ENCODE peak calls at places on chromosomes 16 and 17, in seven cellular contexts. U is K562, C is GM12878, F is HepG2, G is GM12892, E is SK-N-SH, Y is H1. K is an unnamed sample.

GRCh38 chr17:1716912-1717695 is 6.9 kb upstream of the TLCD2 start:
- DNase-seq in Y (peak), C (peak), U (peak), F (peak), G (peak), E (peak), K (peak)

GRCh38 chr17:81049372-81049911 is 14.5 kb downstream of the BAIAP2 start:
- DNase-seq in C (peak), F (no peak), G (no peak), Y (no peak), U (no peak), E (no peak), K (peak)

GRCh38 chr17:35748323-35748960 is 4.6 kb downstream of the GAS2L2 start:
- DNase-seq in G (no peak), F (no peak), Y (no peak), U (no peak), C (no peak), E (peak), K (no peak)

GRCh38 chr17:68089881-68090280 is 54.3 kb downstream of the KPNA2 start:
- DNase-seq in E (no peak), U (no peak), Y (no peak), F (peak), G (no peak), C (no peak), K (no peak)

GRCh38 chr17:14330492-14330920 is 29.6 kb downstream of the HS3ST3B1 start:
- DNase-seq in E (no peak), C (no peak), F (peak), Y (no peak), G (no peak), U (no peak), K (no peak)

GRCh38 chr17:43020789-43021738 is 1.1 kb downstream of the VAT1 start:
- DNase-seq in G (peak), Y (no peak), C (no peak), U (peak), F (peak), E (peak), K (no peak)

GRCh38 chr17:39116224-39116623 is 35.2 kb downstream of the PLXDC1 start:
- DNase-seq in C (no peak), Y (no peak), F (no peak), G (no peak), U (no peak), E (no peak), K (no peak)

GRCh38 chr17:78284146-78284545 is 52.7 kb downstream of the TMEM235 start:
- DNase-seq in U (no peak), E (no peak), C (no peak), F (no peak), G (no peak), Y (no peak), K (no peak)

GRCh38 chr16:23496826-23497542 is 13.3 kb downstream of the GGA2 start:
- DNase-seq in Y (no peak), U (no peak), C (no peak), F (no peak), G (no peak), E (no peak), K (no peak)

GRCh38 chr17:20074001-20074400 is 64.8 kb downstream of the SPECC1 start:
- DNase-seq in Y (no peak), E (no peak), U (no peak), F (no peak), C (no peak), G (no peak), K (no peak)

GRCh38 chr16:1043831-1044514 is 28.6 kb upstream of the SSTR5 start:
- DNase-seq in U (no peak), Y (no peak), G (no peak), F (no peak), C (no peak), E (no peak), K (no peak)

GRCh38 chr17:39679521-39680192 is 8.2 kb downstream of the PGAP3 start:
- DNase-seq in Y (no peak), F (no peak), U (no peak), G (no peak), E (no peak), C (no peak), K (no peak)

GRCh38 chr17:49995055-49995738 is at the start of gene DLX3:
- DNase-seq in U (no peak), E (peak), F (no peak), C (no peak), G (no peak), Y (peak), K (no peak)

GRCh38 chr16:53775821-53776431 is 72.0 kb downstream of the FTO start:
- DNase-seq in Y (no peak), E (no peak), G (no peak), U (no peak), F (peak), C (no peak), K (no peak)

GRCh38 chr16:85673529-85674417 is 15.0 kb downstream of the GINS2 start:
- DNase-seq in G (no peak), F (no peak), Y (no peak), U (no peak), C (no peak), E (peak), K (no peak)

GRCh38 chr17:2223617-2223927 is 80.0 kb downstream of the SMG6 start:
- DNase-seq in Y (no peak), F (peak), E (no peak), G (no peak), C (no peak), U (no peak), K (no peak)

GRCh38 chr17:20142268-20142667 is 133.1 kb downstream of the SPECC1 start:
- DNase-seq in F (no peak), G (no peak), U (no peak), Y (no peak), E (no peak), C (no peak), K (no peak)

GRCh38 chr17:56499799-56500388 is 93.6 kb upstream of the NOG start:
- DNase-seq in C (no peak), E (no peak), Y (no peak), F (peak), U (peak), G (no peak), K (no peak)

GRCh38 chr16:4071686-4072561 is 44.3 kb downstream of the ADCY9 start:
- DNase-seq in Y (no peak), G (no peak), F (no peak), U (no peak), C (no peak), E (no peak), K (no peak)

GRCh38 chr16:50696575-50697420 is 3.4 kb downstream of the NOD2 start:
- DNase-seq in Y (no peak), E (no peak), G (no peak), U (peak), C (peak), F (peak), K (no peak)

GRCh38 chr17:82008941-82009405 is 13.7 kb downstream of the CENPX start:
- DNase-seq in G (no peak), F (no peak), U (no peak), C (no peak), E (no peak), Y (no peak), K (no peak)

GRCh38 chr16:31376705-31377104 is 16.4 kb upstream of the ITGAD start:
- DNase-seq in Y (no peak), E (no peak), F (no peak), G (no peak), U (no peak), C (no peak), K (no peak)

GRCh38 chr17:81405382-81406005 is 10.2 kb downstream of the BAHCC1 start:
- DNase-seq in Y (no peak), C (no peak), F (no peak), E (no peak), G (no peak), U (no peak), K (no peak)

GRCh38 chr17:70525976-70526375 is 356.6 kb downstream of the KCNJ2 start:
- DNase-seq in C (no peak), U (no peak), Y (no peak), E (no peak), F (no peak), G (no peak), K (no peak)

GRCh38 chr16:661184-661821 is 6.6 kb upstream of the RHOT2 start:
- DNase-seq in G (no peak), Y (no peak), E (no peak), F (no peak), U (no peak), C (no peak), K (no peak)

GRCh38 chr17:7136266-7136877 is 21.8 kb upstream of the ASGR2 start:
- DNase-seq in Y (no peak), F (peak), U (peak), E (peak), C (peak), G (no peak), K (no peak)

GRCh38 chr17:19270951-19271611 is 33.9 kb downstream of the EPN2 start:
- DNase-seq in E (no peak), C (peak), G (no peak), F (no peak), U (peak), Y (no peak), K (no peak)

GRCh38 chr16:17784073-17784472 is 313.3 kb upstream of the XYLT1 start:
- DNase-seq in C (no peak), E (no peak), Y (no peak), U (peak), G (no peak), F (peak), K (no peak)

GRCh38 chr17:48162946-48163506 is 55.5 kb downstream of the SNX11 start:
- DNase-seq in G (no peak), Y (no peak), C (no peak), E (no peak), F (peak), U (no peak), K (no peak)

GRCh38 chr16:77898671-77899211 is 110.4 kb downstream of the VAT1L start:
- DNase-seq in G (no peak), Y (no peak), F (no peak), C (no peak), E (no peak), U (no peak), K (no peak)

GRCh38 chr16:11139624-11140375 is 116.2 kb downstream of the SOCS1 start:
- DNase-seq in C (no peak), E (no peak), Y (no peak), F (peak), U (no peak), G (no peak), K (no peak)

GRCh38 chr17:58756246-58757161 is 850 bp downstream of the PPM1E start:
- DNase-seq in Y (no peak), U (peak), G (peak), F (no peak), E (peak), C (no peak), K (no peak)

GRCh38 chr16:85583491-85584181 is 29.5 kb upstream of the GSE1 start:
- DNase-seq in G (no peak), U (no peak), E (peak), F (no peak), Y (peak), C (no peak), K (no peak)

DNA sequence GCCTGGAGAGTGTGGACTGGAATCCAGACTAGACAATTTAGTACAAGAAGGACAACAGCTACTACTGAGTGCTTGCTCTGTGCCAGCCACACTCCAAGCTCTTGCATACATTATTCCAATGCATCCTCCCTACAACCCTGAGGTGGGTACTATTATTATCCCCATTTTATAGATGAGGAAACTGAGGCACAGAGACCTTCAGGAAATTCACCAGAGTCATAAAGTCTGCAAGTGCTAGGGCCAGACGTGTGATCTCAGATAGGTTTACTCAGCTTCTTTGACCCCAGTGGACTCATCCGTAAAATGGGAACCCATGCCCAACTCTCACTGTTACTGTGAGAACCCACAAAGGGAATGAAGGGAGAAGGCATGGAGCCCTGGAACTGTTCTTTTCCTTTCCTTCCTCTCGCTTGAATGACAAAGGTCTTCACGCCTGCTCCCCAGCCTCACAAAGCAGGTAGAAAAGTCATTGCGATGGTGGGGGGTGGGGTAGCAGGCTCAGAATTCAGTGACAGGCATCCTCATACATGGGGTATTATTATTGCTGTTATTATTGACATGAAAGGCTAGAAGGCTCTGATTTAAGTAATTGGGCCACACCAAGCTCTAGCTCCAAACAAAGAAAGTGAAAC is 160.0 kb downstream of the ZNF423 start:
- DNase-seq in F (no peak), Y (no peak), E (no peak), C (no peak), G (no peak), U (no peak), K (no peak)
- TF ChIP-seq TAF1 in F (no peak), Y (no peak), E (no peak), C (no peak), G (no peak), U (no peak), K (no peak)

DNA sequence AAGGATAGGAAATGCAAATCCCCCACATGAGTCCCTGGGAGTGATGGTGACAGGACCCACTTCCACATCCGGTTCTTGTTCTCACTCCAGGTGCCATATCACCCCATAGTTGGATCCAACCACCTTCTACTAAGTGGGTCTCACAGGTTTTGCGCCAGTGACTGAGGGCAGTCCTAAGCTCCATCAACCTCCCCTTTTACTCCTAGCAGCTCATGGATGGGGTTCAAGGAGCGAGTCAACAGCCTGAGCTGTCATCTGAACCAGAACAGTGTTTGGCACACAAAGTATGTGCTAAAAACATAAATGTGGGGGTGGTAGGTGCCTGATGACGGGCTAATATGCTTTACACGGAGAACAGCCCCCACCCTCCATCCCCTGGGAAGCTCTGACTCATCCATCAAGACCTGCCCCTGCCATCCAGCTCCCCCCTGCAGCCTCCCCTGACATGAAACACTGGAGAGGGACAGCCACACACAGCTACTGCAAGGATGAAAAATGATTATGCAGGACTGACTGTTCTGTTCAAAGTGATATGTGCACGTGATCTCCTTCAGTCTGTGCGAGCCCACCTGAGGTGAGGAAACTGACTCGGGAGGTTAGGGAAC is 143.2 kb upstream of the CDH5 start:
- DNase-seq in C (no peak), Y (no peak), E (no peak), F (no peak), G (no peak), U (no peak), K (no peak)
- TF ChIP-seq TAF1 in C (no peak), Y (no peak), E (no peak), F (no peak), G (no peak), U (no peak), K (no peak)

GRCh38 chr16:49337814-49338350 is 35.7 kb upstream of the C16orf78 start:
- DNase-seq in F (no peak), G (no peak), U (no peak), Y (no peak), C (no peak), E (no peak), K (no peak)
- TF ChIP-seq TAF1 in F (no peak), G (no peak), U (no peak), Y (no peak), C (no peak), E (no peak), K (no peak)

DNA sequence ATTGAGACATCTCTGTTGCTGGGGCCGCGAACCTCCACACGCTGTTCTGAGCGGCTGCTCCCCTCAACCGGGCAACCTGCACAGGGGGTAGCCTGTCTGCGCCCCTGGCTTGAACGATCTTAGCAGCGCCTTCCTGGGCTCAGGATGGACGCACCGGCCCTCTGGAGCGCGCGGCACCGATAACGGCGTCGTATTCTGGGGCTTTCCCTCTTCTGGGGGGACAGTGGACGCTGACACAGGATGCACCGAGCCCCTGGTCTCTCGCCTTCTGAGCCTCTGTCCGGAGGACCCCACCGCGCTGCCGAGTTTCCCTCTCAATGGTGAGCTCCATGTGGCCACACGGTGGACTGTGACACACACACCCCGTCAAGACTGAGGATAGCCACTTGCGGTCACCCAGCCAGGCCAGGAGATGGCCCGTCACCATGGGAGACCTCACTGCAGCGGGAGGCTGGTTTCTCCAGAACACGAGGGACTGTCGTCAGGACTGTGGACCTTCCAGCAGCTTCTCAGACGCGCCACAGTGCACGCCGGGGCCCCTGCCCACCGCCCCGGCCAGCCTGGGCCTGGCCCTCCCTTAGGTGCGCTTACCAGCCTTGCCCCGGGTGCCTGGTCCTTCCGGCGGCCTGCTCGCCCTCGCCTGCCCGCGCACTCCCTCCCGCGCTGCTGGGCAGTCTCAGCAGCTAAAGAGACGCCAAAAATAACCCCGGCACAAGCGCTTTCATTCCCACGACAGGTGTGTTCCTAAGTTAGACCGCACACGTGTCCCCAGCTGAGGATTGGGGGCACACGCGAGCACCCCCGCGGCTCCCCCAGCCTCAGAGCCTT is 30.0 kb upstream of the PABPN1L start:
- DNase-seq in E (no peak), C (no peak), G (no peak), Y (no peak), U (no peak), F (no peak), K (no peak)
- TF ChIP-seq TAF1 in E (no peak), C (no peak), G (no peak), Y (no peak), U (no peak), F (no peak), K (no peak)

GRCh38 chr16:56517206-56517605 is 2.6 kb downstream of the BBS2 start:
- DNase-seq in G (no peak), U (no peak), F (no peak), Y (no peak), C (no peak), E (no peak), K (no peak)
- TF ChIP-seq TAF1 in G (no peak), U (no peak), F (no peak), Y (no peak), C (no peak), E (no peak), K (no peak)

GRCh38 chr16:87946596-87947350 is 4.5 kb upstream of the BANP start:
- DNase-seq in Y (no peak), E (no peak), G (no peak), F (no peak), C (no peak), U (no peak), K (no peak)

GRCh38 chr16:87947356-87948118 is 3.7 kb upstream of the BANP start:
- DNase-seq in G (no peak), Y (no peak), F (no peak), U (no peak), E (no peak), C (no peak), K (no peak)

GRCh38 chr16:87942680-87943079 is 6.4 kb upstream of the CA5A start:
- DNase-seq in C (no peak), G (no peak), Y (no peak), F (no peak), E (no peak), U (no peak), K (no peak)

GRCh38 chr16:87948119-87948545 is 3.1 kb upstream of the BANP start:
- DNase-seq in E (no peak), U (no peak), Y (no peak), G (no peak), F (peak), C (no peak), K (no peak)

DNA sequence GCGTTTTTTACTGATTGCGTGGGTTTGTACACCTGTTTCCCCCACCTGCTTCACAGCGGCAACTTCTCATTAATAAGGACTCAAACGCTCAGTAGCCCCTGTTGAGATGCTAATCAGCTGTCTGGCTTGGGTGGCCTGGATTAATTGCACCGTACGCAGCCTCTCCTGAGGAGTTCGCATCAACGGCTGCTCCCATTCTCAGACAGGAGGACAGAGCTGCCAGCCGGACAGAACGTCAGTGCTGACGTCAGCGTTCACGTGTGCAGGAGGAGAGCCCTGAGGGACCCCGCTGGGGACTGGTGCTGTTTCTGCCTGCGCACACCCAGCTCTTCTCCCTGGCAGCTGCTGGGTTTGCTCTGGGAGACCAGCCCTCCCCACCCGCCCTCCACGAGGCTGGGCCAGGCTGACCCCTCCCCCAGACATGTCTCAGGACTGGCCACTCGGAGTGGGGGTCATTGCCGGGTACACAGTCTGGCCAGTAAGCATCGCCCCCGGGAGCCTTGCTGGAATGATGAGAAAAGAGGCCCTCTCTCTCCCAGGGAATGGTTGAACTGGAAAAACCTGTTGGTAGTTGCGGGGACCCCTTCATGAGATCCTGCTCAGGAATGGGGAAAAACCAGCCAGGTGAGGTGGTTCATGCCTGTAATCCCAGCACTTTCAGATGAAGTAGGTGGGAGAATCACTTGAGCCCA is 5.7 kb upstream of the BANP start:
- DNase-seq in F (no peak), G (no peak), E (peak), U (no peak), C (no peak), Y (no peak), K (no peak)
- TF ChIP-seq TAF1 in F (peak), G (no peak), E (peak), U (no peak), C (no peak), Y (peak), K (no peak)

DNA sequence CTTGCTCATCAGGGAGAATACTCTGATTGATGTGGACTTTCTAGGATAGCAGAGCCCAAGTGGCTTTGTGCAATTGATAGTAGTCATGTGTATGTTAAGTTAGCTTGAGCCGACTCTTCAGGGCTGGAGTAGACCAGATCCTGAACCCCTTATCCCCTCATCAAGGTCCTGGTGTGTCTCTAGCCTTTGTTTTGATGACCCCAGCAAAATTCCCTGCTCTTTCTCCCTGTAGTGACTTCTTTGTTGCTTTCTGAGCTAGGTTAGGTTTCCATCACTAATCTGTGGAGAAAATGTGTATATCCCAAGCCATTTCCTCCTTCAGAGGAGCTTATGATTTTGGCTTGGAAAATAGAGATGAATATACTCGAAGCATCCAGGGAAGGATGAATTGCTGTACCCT is 55.7 kb downstream of the KSR1 start:
- DNase-seq in U (no peak), E (no peak), F (no peak), C (no peak), Y (no peak), G (no peak), K (no peak)
- TF ChIP-seq TAF1 in U (no peak), E (no peak), F (no peak), C (no peak), Y (no peak), G (no peak), K (no peak)

GRCh38 chr17:80005360-80006338 is 30.0 kb downstream of the TBC1D16 start:
- DNase-seq in U (peak), C (no peak), G (peak), Y (no peak), E (peak), F (peak), K (peak)
- TF ChIP-seq TAF1 in U (no peak), C (no peak), G (no peak), Y (no peak), E (no peak), F (peak), K (no peak)